ENCODE peak calls at places on chromosomes 6 and 20, in five cellular contexts. A is sigmoid colon, I is fibroblast of the aortic adventitia, C is colonic mucosa, R is ovary. P is an unnamed sample.

GRCh38 chr20:4957939-4958362 is 43.4 kb downstream of the SLC23A2 start:
- DNase-seq in A (no peak), I (peak), C (no peak), R (no peak), P (peak)

GRCh38 chr6:3523966-3524365 is 67.1 kb upstream of the SLC22A23 start:
- DNase-seq in A (no peak), I (no peak), C (no peak), R (no peak), P (no peak)

GRCh38 chr20:61049684-61050083 is 202.4 kb upstream of the CDH4 start:
- DNase-seq in A (peak), I (no peak), C (no peak), R (no peak), P (no peak)

GRCh38 chr6:43916924-43917877 is 147.2 kb downstream of the VEGFA start:
- DNase-seq in A (peak), I (peak), C (peak), R (peak), P (peak)

GRCh38 chr20:11060423-11061205 is 386.8 kb upstream of the JAG1 start:
- DNase-seq in A (no peak), I (no peak), C (no peak), R (no peak), P (no peak)

GRCh38 chr6:166655251-166655650 is 28.2 kb upstream of the RPS6KA2 start:
- DNase-seq in A (no peak), I (no peak), C (no peak), R (no peak), P (no peak)

GRCh38 chr20:829531-829930 is 4.0 kb upstream of the FAM110A start:
- DNase-seq in A (peak), I (peak), C (no peak), R (no peak), P (peak)

GRCh38 chr6:45479834-45480696 is 102.3 kb upstream of the SUPT3H start:
- DNase-seq in A (no peak), I (no peak), C (no peak), R (no peak), P (peak)

GRCh38 chr6:130482645-130483390 is 117.0 kb downstream of the TMEM200A start:
- DNase-seq in A (no peak), I (peak), C (no peak), R (no peak), P (peak)

GRCh38 chr6:26556263-26557070 is 18.3 kb downstream of the HMGN4 start:
- DNase-seq in A (no peak), I (peak), C (no peak), R (peak), P (peak)

GRCh38 chr6:159766923-159767322 is 5.1 kb downstream of the ACAT2 start:
- DNase-seq in A (no peak), I (no peak), C (no peak), R (no peak), P (no peak)

GRCh38 chr20:35886537-35886936 is 67.8 kb downstream of the SCAND1 start:
- DNase-seq in A (no peak), I (no peak), C (no peak), R (no peak), P (peak)

GRCh38 chr6:42361036-42361435 is 90.7 kb downstream of the TRERF1 start:
- DNase-seq in A (peak), I (no peak), C (no peak), R (no peak), P (no peak)

GRCh38 chr6:111161650-111162049 is 74.3 kb downstream of the SLC16A10 start:
- DNase-seq in A (no peak), I (no peak), C (no peak), R (no peak), P (no peak)

GRCh38 chr20:40563296-40563950 is 125.6 kb downstream of the MAFB start:
- DNase-seq in A (no peak), I (peak), C (peak), R (no peak), P (peak)

GRCh38 chr6:25961619-25962367 is 809 bp upstream of the TRIM38 start:
- DNase-seq in A (no peak), I (peak), C (no peak), R (no peak), P (no peak)

GRCh38 chr6:90284236-90284744 is 12.4 kb downstream of the BACH2 start:
- DNase-seq in A (no peak), I (peak), C (no peak), R (peak), P (peak)

GRCh38 chr20:34552569-34552968 is 5.9 kb upstream of the MAP1LC3A start:
- DNase-seq in A (no peak), I (no peak), C (no peak), R (no peak), P (no peak)

GRCh38 chr20:13009682-13010406 is 1.1 kb downstream of the SPTLC3 start:
- DNase-seq in A (peak), I (peak), C (peak), R (peak), P (peak)

GRCh38 chr20:17671565-17671964 is 10.5 kb downstream of the RRBP1 start:
- DNase-seq in A (no peak), I (no peak), C (no peak), R (no peak), P (no peak)

GRCh38 chr6:52548353-52548713 is 28.5 kb downstream of the TRAM2 start:
- DNase-seq in A (no peak), I (no peak), C (no peak), R (no peak), P (no peak)

GRCh38 chr6:131362070-131362469 is 211.0 kb upstream of the ARG1 start:
- DNase-seq in A (no peak), I (no peak), C (no peak), R (no peak), P (peak)

GRCh38 chr20:53028337-53029007 is 56.3 kb downstream of the TSHZ2 start:
- DNase-seq in A (no peak), I (no peak), C (no peak), R (no peak), P (peak)

GRCh38 chr20:19628570-19629134 is 129.4 kb upstream of the RIN2 start:
- DNase-seq in A (no peak), I (peak), C (peak), R (no peak), P (peak)

GRCh38 chr6:116536216-116536621 is 9.3 kb downstream of the TRAPPC3L start:
- DNase-seq in A (no peak), I (peak), C (peak), R (no peak), P (peak)

GRCh38 chr6:149924933-149925252 is 2.0 kb upstream of the RAET1G start:
- DNase-seq in A (no peak), I (no peak), C (no peak), R (no peak), P (no peak)

GRCh38 chr6:149925253-149925973 is 2.5 kb upstream of the RAET1G start:
- DNase-seq in A (no peak), I (no peak), C (peak), R (peak), P (peak)

GRCh38 chr6:149923327-149923986 is 536 bp upstream of the RAET1G start:
- DNase-seq in A (no peak), I (no peak), C (no peak), R (no peak), P (no peak)

GRCh38 chr6:149924206-149924932 is 1.4 kb upstream of the RAET1G start:
- DNase-seq in A (no peak), I (no peak), C (no peak), R (no peak), P (no peak)

DNA sequence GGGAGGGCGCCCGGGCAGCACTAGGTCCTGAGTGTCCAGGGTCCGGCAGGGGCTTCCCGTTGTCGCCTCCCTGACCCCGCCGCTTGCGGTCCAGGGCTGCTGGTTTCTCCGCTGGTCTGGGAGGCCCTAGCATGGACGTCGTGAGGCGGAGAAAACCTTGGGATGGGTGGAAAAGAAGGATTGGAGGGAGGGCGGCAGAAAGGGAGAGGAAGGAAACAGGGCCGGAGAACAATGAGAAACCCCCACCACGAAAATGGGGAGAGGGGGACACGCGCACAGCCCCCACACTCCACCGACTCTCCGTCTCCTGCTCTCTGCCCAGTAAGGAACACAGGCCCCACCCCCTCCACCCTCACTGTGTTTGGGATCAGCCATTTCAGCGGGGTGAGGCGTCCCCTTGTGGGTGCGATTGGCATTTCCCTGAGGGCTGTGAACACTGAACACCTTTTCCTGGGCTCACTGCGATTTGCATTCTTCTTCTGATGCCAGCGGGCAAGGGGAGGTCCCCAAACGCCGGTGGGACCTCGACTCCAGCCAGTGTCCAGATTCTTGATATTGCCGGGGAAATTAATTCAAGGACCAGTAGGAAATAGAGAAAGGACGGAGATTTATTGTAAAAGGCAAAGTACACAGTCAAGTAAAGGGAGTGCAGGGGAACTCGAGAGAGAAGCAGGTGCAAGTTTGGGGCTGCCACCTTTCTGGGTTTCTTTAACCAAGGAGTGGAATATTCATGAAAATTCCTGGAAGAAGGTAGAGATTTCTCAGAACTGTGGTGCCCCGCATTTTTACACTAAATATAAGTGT is 3.3 kb upstream of the RAET1G start:
- DNase-seq in A (peak), I (peak), C (peak), R (peak), P (peak)
- H3K4me3 ChIP-seq in A (peak), I (peak), C (peak), R (peak), P (peak)

DNA sequence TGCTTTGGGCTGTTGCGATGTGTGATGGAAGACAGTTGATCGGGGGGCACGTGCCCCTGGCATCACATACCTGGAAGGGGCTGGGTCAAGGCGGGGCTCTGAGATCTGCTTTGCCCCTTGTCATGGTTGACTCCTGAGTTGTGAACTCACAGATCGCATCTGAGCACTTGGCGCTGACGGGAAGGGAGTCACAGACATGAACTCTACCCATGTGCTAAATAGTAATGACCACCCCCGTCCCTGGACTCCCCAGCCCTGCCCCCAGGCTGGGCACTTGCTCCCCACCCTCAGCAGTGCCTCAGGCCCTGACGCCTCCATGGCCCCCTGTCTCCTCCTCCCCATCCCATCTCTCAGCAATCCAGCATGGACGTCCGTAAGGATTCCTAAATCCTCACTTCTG is 107.0 kb downstream of the SYNDIG1 start:
- DNase-seq in A (no peak), I (no peak), C (no peak), R (no peak), P (no peak)
- TF ChIP-seq CTCF in A (no peak), I (no peak), C (no peak), R (no peak), P (no peak)

DNA sequence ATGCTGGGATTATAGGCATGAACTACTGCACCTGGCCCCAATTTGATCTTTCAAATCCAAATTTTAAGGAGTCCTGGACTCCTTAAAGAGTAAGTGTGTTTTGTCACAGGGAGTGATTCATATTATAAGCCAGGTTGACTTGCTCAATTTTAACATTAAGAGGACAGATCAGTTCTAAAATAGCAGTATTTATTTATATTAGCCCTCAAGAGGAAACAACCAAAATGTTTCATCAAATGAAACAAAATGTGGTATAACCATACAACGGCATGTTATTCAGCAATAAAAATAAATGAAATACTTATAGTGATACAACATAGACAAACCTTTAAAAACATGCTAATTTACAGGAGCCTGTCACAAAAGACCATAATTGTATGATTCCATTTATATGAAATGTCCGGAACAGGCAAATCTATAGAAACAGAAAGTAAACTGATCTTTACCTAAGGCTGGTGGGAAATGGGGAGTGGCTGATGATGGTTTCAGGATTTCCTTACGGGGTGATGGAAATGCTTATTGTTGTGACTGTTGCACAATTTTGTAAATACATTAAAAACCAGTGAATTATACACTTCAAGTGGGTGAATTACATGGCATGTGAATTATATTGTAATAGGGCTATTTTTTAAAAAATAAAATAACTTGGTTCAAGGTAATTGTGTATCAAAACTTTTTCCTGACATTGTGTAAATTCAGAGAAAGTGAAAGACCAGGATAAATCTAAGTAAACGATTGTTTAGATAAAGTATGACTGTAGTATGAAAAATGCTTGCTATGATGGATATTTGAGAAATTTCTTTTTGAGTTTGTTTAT is 637.3 kb downstream of the MMUT start:
- DNase-seq in A (no peak), I (peak), C (no peak), R (no peak), P (no peak)
- H3K4me3 ChIP-seq in A (no peak), I (no peak), C (no peak), R (no peak), P (no peak)

GRCh38 chr6:11201015-11201414 is 31.5 kb downstream of the NEDD9 start:
- DNase-seq in A (no peak), I (no peak), C (no peak), R (no peak), P (no peak)

GRCh38 chr6:11201772-11202512 is 30.5 kb downstream of the NEDD9 start:
- DNase-seq in A (no peak), I (no peak), C (no peak), R (no peak), P (no peak)

GRCh38 chr6:11204987-11205386 is 27.5 kb downstream of the NEDD9 start:
- DNase-seq in A (no peak), I (no peak), C (no peak), R (no peak), P (no peak)

GRCh38 chr6:11203306-11204009 is 29.0 kb downstream of the NEDD9 start:
- DNase-seq in A (no peak), I (no peak), C (no peak), R (no peak), P (no peak)

GRCh38 chr6:11202513-11203305 is 29.8 kb downstream of the NEDD9 start:
- DNase-seq in A (no peak), I (no peak), C (no peak), R (no peak), P (peak)
- TF ChIP-seq CTCF in A (no peak), I (no peak), C (no peak), R (no peak), P (no peak)

GRCh38 chr6:137878810-137879285 is 11.8 kb downstream of the TNFAIP3 start:
- DNase-seq in A (peak), I (no peak), C (no peak), R (no peak), P (no peak)

GRCh38 chr6:137879301-137879700 is 12.2 kb downstream of the TNFAIP3 start:
- DNase-seq in A (no peak), I (no peak), C (no peak), R (no peak), P (no peak)

GRCh38 chr6:137880633-137881521 is 13.8 kb downstream of the TNFAIP3 start:
- DNase-seq in A (peak), I (no peak), C (no peak), R (no peak), P (no peak)

GRCh38 chr6:137881522-137881886 is 14.4 kb downstream of the TNFAIP3 start:
- DNase-seq in A (peak), I (no peak), C (no peak), R (no peak), P (no peak)

GRCh38 chr6:137879885-137880430 is 12.9 kb downstream of the TNFAIP3 start:
- DNase-seq in A (no peak), I (no peak), C (no peak), R (no peak), P (no peak)
- H3K4me3 ChIP-seq in A (no peak), I (no peak), C (no peak), R (no peak), P (no peak)

P was measured in AG10803.